ENCODE peak calls at places on chromosomes 11 and 22, in eight cellular contexts. One of them, this sample, is unnamed.

GRCh38 chr11:76083563-76084451 is 122.5 kb downstream of the WNT11 start:
- DNase-seq in heart left ventricle: no peak
- DNase-seq in effector memory CD4-positive, alpha-beta T cell: no peak
- DNase-seq in pancreas: no peak
- DNase-seq in CD8-positive, alpha-beta T cell: no peak
- DNase-seq in breast epithelium: no peak
- DNase-seq in PC-3: peak; percentile 67
- DNase-seq in left ventricle myocardium inferior: no peak
- DNase-seq in this sample: no peak

GRCh38 chr11:103889679-103890078 is 146.8 kb upstream of the DDI1 start:
- DNase-seq in heart left ventricle: no peak
- DNase-seq in effector memory CD4-positive, alpha-beta T cell: no peak
- DNase-seq in pancreas: no peak
- DNase-seq in CD8-positive, alpha-beta T cell: no peak
- DNase-seq in breast epithelium: no peak
- DNase-seq in PC-3: no peak
- DNase-seq in left ventricle myocardium inferior: no peak
- DNase-seq in this sample: no peak

GRCh38 chr11:67099841-67100324 is 19.2 kb upstream of the KDM2A start:
- DNase-seq in heart left ventricle: no peak
- DNase-seq in effector memory CD4-positive, alpha-beta T cell: no peak
- DNase-seq in pancreas: peak; percentile 9
- DNase-seq in CD8-positive, alpha-beta T cell: no peak
- DNase-seq in breast epithelium: no peak
- DNase-seq in PC-3: no peak
- DNase-seq in left ventricle myocardium inferior: no peak
- DNase-seq in this sample: no peak

GRCh38 chr22:35170716-35171697 is 86.3 kb upstream of the HMGXB4 start:
- DNase-seq in heart left ventricle: no peak
- DNase-seq in effector memory CD4-positive, alpha-beta T cell: no peak
- DNase-seq in pancreas: no peak
- DNase-seq in CD8-positive, alpha-beta T cell: no peak
- DNase-seq in breast epithelium: no peak
- DNase-seq in PC-3: no peak
- DNase-seq in left ventricle myocardium inferior: no peak
- DNase-seq in this sample: no peak

GRCh38 chr22:19817561-19818263 is 37.0 kb downstream of the GNB1L start:
- DNase-seq in heart left ventricle: no peak
- DNase-seq in effector memory CD4-positive, alpha-beta T cell: no peak
- DNase-seq in pancreas: no peak
- DNase-seq in CD8-positive, alpha-beta T cell: no peak
- DNase-seq in breast epithelium: peak; percentile 9
- DNase-seq in PC-3: no peak
- DNase-seq in left ventricle myocardium inferior: no peak
- DNase-seq in this sample: no peak

GRCh38 chr11:102446606-102447005 is 6.0 kb downstream of the TMEM123 start:
- DNase-seq in heart left ventricle: no peak
- DNase-seq in effector memory CD4-positive, alpha-beta T cell: no peak
- DNase-seq in pancreas: no peak
- DNase-seq in CD8-positive, alpha-beta T cell: no peak
- DNase-seq in breast epithelium: no peak
- DNase-seq in PC-3: peak; percentile 84
- DNase-seq in left ventricle myocardium inferior: no peak
- DNase-seq in this sample: no peak

GRCh38 chr11:72595292-72595684 is 78.9 kb downstream of the PDE2A start:
- DNase-seq in heart left ventricle: no peak
- DNase-seq in effector memory CD4-positive, alpha-beta T cell: no peak
- DNase-seq in pancreas: no peak
- DNase-seq in CD8-positive, alpha-beta T cell: no peak
- DNase-seq in breast epithelium: no peak
- DNase-seq in PC-3: no peak
- DNase-seq in left ventricle myocardium inferior: no peak
- DNase-seq in this sample: no peak

GRCh38 chr11:71251761-71252433 is 480 bp downstream of the SHANK2 start:
- DNase-seq in heart left ventricle: no peak
- DNase-seq in effector memory CD4-positive, alpha-beta T cell: no peak
- DNase-seq in pancreas: peak; percentile 85
- DNase-seq in CD8-positive, alpha-beta T cell: no peak
- DNase-seq in breast epithelium: no peak
- DNase-seq in PC-3: peak; percentile 59
- DNase-seq in left ventricle myocardium inferior: no peak
- DNase-seq in this sample: no peak

GRCh38 chr11:60777572-60777971 is 7.6 kb upstream of the MS4A10 start:
- DNase-seq in heart left ventricle: no peak
- DNase-seq in effector memory CD4-positive, alpha-beta T cell: no peak
- DNase-seq in pancreas: no peak
- DNase-seq in CD8-positive, alpha-beta T cell: no peak
- DNase-seq in breast epithelium: no peak
- DNase-seq in PC-3: peak; percentile 90
- DNase-seq in left ventricle myocardium inferior: peak; percentile 26
- DNase-seq in this sample: no peak

GRCh38 chr22:46140989-46141928 is 9.1 kb upstream of the PPARA start:
- DNase-seq in heart left ventricle: no peak
- DNase-seq in effector memory CD4-positive, alpha-beta T cell: no peak
- DNase-seq in pancreas: no peak
- DNase-seq in CD8-positive, alpha-beta T cell: no peak
- DNase-seq in breast epithelium: no peak
- DNase-seq in PC-3: no peak
- DNase-seq in left ventricle myocardium inferior: no peak
- DNase-seq in this sample: no peak

GRCh38 chr11:58711832-58712231 is 19.9 kb downstream of the GLYAT start:
- DNase-seq in heart left ventricle: no peak
- DNase-seq in effector memory CD4-positive, alpha-beta T cell: no peak
- DNase-seq in pancreas: no peak
- DNase-seq in CD8-positive, alpha-beta T cell: no peak
- DNase-seq in breast epithelium: no peak
- DNase-seq in PC-3: no peak
- DNase-seq in left ventricle myocardium inferior: no peak
- DNase-seq in this sample: no peak

GRCh38 chr22:20130319-20130718 is 1.3 kb upstream of the ZDHHC8 start:
- DNase-seq in heart left ventricle: no peak
- DNase-seq in effector memory CD4-positive, alpha-beta T cell: peak; percentile 11
- DNase-seq in pancreas: no peak
- DNase-seq in CD8-positive, alpha-beta T cell: no peak
- DNase-seq in breast epithelium: no peak
- DNase-seq in PC-3: peak; percentile 23
- DNase-seq in left ventricle myocardium inferior: no peak
- DNase-seq in this sample: no peak

GRCh38 chr22:42997577-42997976 is 17.4 kb downstream of the PACSIN2 start:
- DNase-seq in heart left ventricle: no peak
- DNase-seq in effector memory CD4-positive, alpha-beta T cell: no peak
- DNase-seq in pancreas: no peak
- DNase-seq in CD8-positive, alpha-beta T cell: no peak
- DNase-seq in breast epithelium: no peak
- DNase-seq in PC-3: no peak
- DNase-seq in left ventricle myocardium inferior: no peak
- DNase-seq in this sample: no peak

GRCh38 chr22:23574371-23574811 is 5.7 kb downstream of the IGLL1 start:
- DNase-seq in heart left ventricle: no peak
- DNase-seq in effector memory CD4-positive, alpha-beta T cell: no peak
- DNase-seq in pancreas: no peak
- DNase-seq in CD8-positive, alpha-beta T cell: no peak
- DNase-seq in breast epithelium: no peak
- DNase-seq in PC-3: no peak
- DNase-seq in left ventricle myocardium inferior: no peak
- DNase-seq in this sample: no peak

GRCh38 chr11:94511932-94512781 is at the start of gene C11orf97:
- DNase-seq in heart left ventricle: peak; percentile 37
- DNase-seq in effector memory CD4-positive, alpha-beta T cell: peak; percentile 19
- DNase-seq in pancreas: peak; percentile 82
- DNase-seq in CD8-positive, alpha-beta T cell: peak; percentile 54
- DNase-seq in breast epithelium: no peak
- DNase-seq in PC-3: peak; percentile 76
- DNase-seq in left ventricle myocardium inferior: peak; percentile 46
- DNase-seq in this sample: peak; percentile 70

GRCh38 chr11:101030015-101030414 is 99.6 kb downstream of the PGR start:
- DNase-seq in heart left ventricle: no peak
- DNase-seq in effector memory CD4-positive, alpha-beta T cell: no peak
- DNase-seq in pancreas: no peak
- DNase-seq in CD8-positive, alpha-beta T cell: no peak
- DNase-seq in breast epithelium: no peak
- DNase-seq in PC-3: no peak
- DNase-seq in left ventricle myocardium inferior: no peak
- DNase-seq in this sample: no peak

GRCh38 chr11:128210148-128210940 is 377.0 kb downstream of the ETS1 start:
- DNase-seq in heart left ventricle: no peak
- DNase-seq in effector memory CD4-positive, alpha-beta T cell: no peak
- DNase-seq in pancreas: no peak
- DNase-seq in CD8-positive, alpha-beta T cell: no peak
- DNase-seq in breast epithelium: peak; percentile 37
- DNase-seq in PC-3: peak; percentile 100
- DNase-seq in left ventricle myocardium inferior: no peak
- DNase-seq in this sample: no peak

GRCh38 chr11:128848815-128849455 is 18.2 kb downstream of the KCNJ1 start:
- DNase-seq in heart left ventricle: peak; percentile 52
- DNase-seq in effector memory CD4-positive, alpha-beta T cell: peak; percentile 31
- DNase-seq in pancreas: no peak
- DNase-seq in CD8-positive, alpha-beta T cell: peak; percentile 59
- DNase-seq in breast epithelium: no peak
- DNase-seq in PC-3: peak; percentile 65
- DNase-seq in left ventricle myocardium inferior: peak; percentile 51
- DNase-seq in this sample: peak; percentile 60

GRCh38 chr11:96388891-96389603 is 665 bp downstream of the CCDC82 start:
- DNase-seq in heart left ventricle: no peak
- DNase-seq in effector memory CD4-positive, alpha-beta T cell: no peak
- DNase-seq in pancreas: no peak
- DNase-seq in CD8-positive, alpha-beta T cell: no peak
- DNase-seq in breast epithelium: peak; percentile 17
- DNase-seq in PC-3: no peak
- DNase-seq in left ventricle myocardium inferior: no peak
- DNase-seq in this sample: no peak

GRCh38 chr22:27461470-27461869 is 340.1 kb downstream of the MN1 start:
- DNase-seq in heart left ventricle: no peak
- DNase-seq in effector memory CD4-positive, alpha-beta T cell: no peak
- DNase-seq in pancreas: no peak
- DNase-seq in CD8-positive, alpha-beta T cell: no peak
- DNase-seq in breast epithelium: no peak
- DNase-seq in PC-3: peak; percentile 70
- DNase-seq in left ventricle myocardium inferior: no peak
- DNase-seq in this sample: no peak

GRCh38 chr11:102703826-102704493 is 1.6 kb downstream of the MMP27 start:
- DNase-seq in heart left ventricle: no peak
- DNase-seq in effector memory CD4-positive, alpha-beta T cell: no peak
- DNase-seq in pancreas: no peak
- DNase-seq in CD8-positive, alpha-beta T cell: no peak
- DNase-seq in breast epithelium: no peak
- DNase-seq in PC-3: no peak
- DNase-seq in left ventricle myocardium inferior: no peak
- DNase-seq in this sample: no peak

GRCh38 chr11:23653071-23653675 is 792.9 kb upstream of the CCDC179 start:
- DNase-seq in heart left ventricle: no peak
- DNase-seq in effector memory CD4-positive, alpha-beta T cell: no peak
- DNase-seq in pancreas: peak; percentile 52
- DNase-seq in CD8-positive, alpha-beta T cell: no peak
- DNase-seq in breast epithelium: no peak
- DNase-seq in PC-3: no peak
- DNase-seq in left ventricle myocardium inferior: no peak
- DNase-seq in this sample: peak; percentile 34

DNA sequence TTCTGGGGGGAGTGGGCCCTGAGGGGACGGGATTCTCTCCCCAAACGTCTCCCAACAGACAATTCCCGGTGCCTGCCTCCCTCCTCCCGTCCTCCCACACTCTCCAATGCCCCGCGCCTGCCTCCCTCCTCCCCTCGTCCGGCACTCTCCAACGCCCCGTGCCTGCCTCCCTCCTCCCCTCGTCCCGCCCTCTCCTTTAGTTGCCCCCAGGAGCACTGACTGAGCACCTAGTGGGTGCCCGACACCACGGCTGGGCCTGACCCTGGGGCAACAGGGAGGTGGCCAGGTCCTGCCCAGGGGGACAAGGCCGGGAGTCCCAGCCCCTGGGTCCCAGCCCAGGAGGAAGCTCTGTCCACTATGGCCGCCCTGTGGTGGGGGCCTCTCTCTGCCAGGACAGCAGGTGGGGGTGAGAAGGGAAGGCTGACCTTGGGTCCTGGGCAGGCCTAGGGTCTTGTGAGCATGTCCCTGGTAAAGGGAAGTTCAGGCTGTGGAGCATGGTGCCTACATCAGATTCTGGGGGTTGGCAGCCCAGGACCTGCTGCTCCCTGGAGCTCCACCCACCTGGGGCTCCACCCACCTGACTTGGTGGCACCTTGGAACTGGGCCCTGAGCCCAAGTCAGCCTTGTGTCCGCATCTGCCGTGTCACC is 942.3 kb downstream of the BRD1 start:
- DNase-seq in heart left ventricle: no peak
- DNase-seq in effector memory CD4-positive, alpha-beta T cell: no peak
- DNase-seq in pancreas: peak; percentile 43
- DNase-seq in CD8-positive, alpha-beta T cell: no peak
- DNase-seq in breast epithelium: no peak
- DNase-seq in PC-3: no peak
- DNase-seq in left ventricle myocardium inferior: peak; percentile 4
- DNase-seq in this sample: no peak
- H3K27me3 ChIP-seq in heart left ventricle: no peaks in the 10 kb centered on the region
- H3K27me3 ChIP-seq in effector memory CD4-positive, alpha-beta T cell: no peaks in the 10 kb centered on the region
- H3K27me3 ChIP-seq in pancreas: no peaks in the 10 kb centered on the region
- H3K27me3 ChIP-seq in CD8-positive, alpha-beta T cell: no peaks in the 10 kb centered on the region
- H3K27me3 ChIP-seq in breast epithelium: peaks cover 40% of the 10 kb centered on the region
- H3K27me3 ChIP-seq in PC-3: no peaks in the 10 kb centered on the region
- H3K27me3 ChIP-seq in left ventricle myocardium inferior: peaks cover 56% of the 10 kb centered on the region
- H3K27me3 ChIP-seq in this sample: no peaks in the 10 kb centered on the region

DNA sequence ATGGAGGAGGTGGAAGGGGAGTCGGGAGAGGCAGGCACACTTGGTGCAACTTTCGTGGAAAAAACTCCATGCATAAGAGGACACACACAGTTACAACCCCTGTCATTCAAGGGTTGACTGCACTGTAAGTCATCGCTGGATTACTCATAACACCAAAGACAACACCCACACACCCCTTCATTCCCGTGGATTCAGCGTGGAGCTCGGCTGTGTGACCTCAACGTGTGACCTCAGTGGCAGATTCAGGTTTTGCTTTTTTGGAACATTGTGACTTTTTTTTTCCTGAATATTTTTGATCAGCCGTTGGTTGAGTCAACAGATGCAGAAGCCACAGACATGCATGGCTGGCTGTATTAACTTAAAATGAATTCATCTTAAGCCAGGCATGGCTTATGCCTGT is 19.7 kb upstream of the MUC5AC start:
- DNase-seq in heart left ventricle: no peak
- DNase-seq in effector memory CD4-positive, alpha-beta T cell: no peak
- DNase-seq in pancreas: no peak
- DNase-seq in CD8-positive, alpha-beta T cell: no peak
- DNase-seq in breast epithelium: no peak
- DNase-seq in PC-3: peak; percentile 45
- DNase-seq in left ventricle myocardium inferior: no peak
- DNase-seq in this sample: no peak
- H3K9me3 ChIP-seq in heart left ventricle: no peaks in the 10 kb centered on the region
- H3K9me3 ChIP-seq in effector memory CD4-positive, alpha-beta T cell: no peaks in the 10 kb centered on the region
- H3K9me3 ChIP-seq in pancreas: no peaks in the 10 kb centered on the region
- H3K9me3 ChIP-seq in CD8-positive, alpha-beta T cell: peaks cover 8% of the 10 kb centered on the region
- H3K9me3 ChIP-seq in breast epithelium: peaks cover 24% of the 10 kb centered on the region
- H3K9me3 ChIP-seq in PC-3: peaks cover 5% of the 10 kb centered on the region
- H3K9me3 ChIP-seq in left ventricle myocardium inferior: peaks cover 42% of the 10 kb centered on the region
- H3K9me3 ChIP-seq in this sample: peaks cover under 1% of the 10 kb centered on the region

GRCh38 chr11:7578276-7578955 is 64.6 kb downstream of the PPFIBP2 start:
- DNase-seq in heart left ventricle: no peak
- DNase-seq in effector memory CD4-positive, alpha-beta T cell: no peak
- DNase-seq in pancreas: no peak
- DNase-seq in CD8-positive, alpha-beta T cell: no peak
- DNase-seq in breast epithelium: no peak
- DNase-seq in PC-3: no peak
- DNase-seq in left ventricle myocardium inferior: no peak
- DNase-seq in this sample: no peak
- H3K27me3 ChIP-seq in heart left ventricle: peaks cover 16% of the 10 kb centered on the region
- H3K27me3 ChIP-seq in effector memory CD4-positive, alpha-beta T cell: no peaks in the 10 kb centered on the region
- H3K27me3 ChIP-seq in pancreas: no peaks in the 10 kb centered on the region
- H3K27me3 ChIP-seq in CD8-positive, alpha-beta T cell: no peaks in the 10 kb centered on the region
- H3K27me3 ChIP-seq in breast epithelium: no peaks in the 10 kb centered on the region
- H3K27me3 ChIP-seq in PC-3: no peaks in the 10 kb centered on the region
- H3K27me3 ChIP-seq in left ventricle myocardium inferior: no peaks in the 10 kb centered on the region
- H3K27me3 ChIP-seq in this sample: no peaks in the 10 kb centered on the region

GRCh38 chr22:47207846-47208554 is 445.6 kb downstream of the TBC1D22A start:
- DNase-seq in heart left ventricle: no peak
- DNase-seq in effector memory CD4-positive, alpha-beta T cell: no peak
- DNase-seq in pancreas: no peak
- DNase-seq in CD8-positive, alpha-beta T cell: no peak
- DNase-seq in breast epithelium: peak; percentile 10
- DNase-seq in PC-3: no peak
- DNase-seq in left ventricle myocardium inferior: no peak
- DNase-seq in this sample: no peak
- H3K9me3 ChIP-seq in heart left ventricle: no peaks in the 10 kb centered on the region
- H3K9me3 ChIP-seq in effector memory CD4-positive, alpha-beta T cell: no peaks in the 10 kb centered on the region
- H3K9me3 ChIP-seq in pancreas: no peaks in the 10 kb centered on the region
- H3K9me3 ChIP-seq in CD8-positive, alpha-beta T cell: no peaks in the 10 kb centered on the region
- H3K9me3 ChIP-seq in breast epithelium: no peaks in the 10 kb centered on the region
- H3K9me3 ChIP-seq in PC-3: no peaks in the 10 kb centered on the region
- H3K9me3 ChIP-seq in left ventricle myocardium inferior: no peaks in the 10 kb centered on the region
- H3K9me3 ChIP-seq in this sample: no peaks in the 10 kb centered on the region